ENCODE peak calls at places on chromosomes 3 and 15, in four cellular contexts. E, K, N and R are unnamed samples. For H3K4me1, the result is how much of the 10 kb centered on the place peaks cover.

GRCh38 chr3:150300847-150301517 is 107.1 kb upstream of the TSC22D2 start:
- DNase-seq in E (no peak), K (peak), N (peak), R (no peak)

GRCh38 chr3:101950510-101950909 is 101.2 kb downstream of the NFKBIZ start:
- DNase-seq in E (no peak), K (peak), N (peak), R (no peak)

GRCh38 chr15:65957451-65957850 is 88.2 kb downstream of the RAB11A start:
- DNase-seq in E (peak), K (no peak), N (no peak), R (no peak)

GRCh38 chr15:55649058-55649423 is 60.9 kb upstream of the PYGO1 start:
- DNase-seq in E (no peak), K (peak), N (peak), R (no peak)

GRCh38 chr3:136929984-136930671 is 27.7 kb upstream of the IL20RB start:
- DNase-seq in E (no peak), K (peak), N (peak), R (no peak)

GRCh38 chr3:193552911-193553310 is 1.8 kb downstream of the ATP13A4 start:
- DNase-seq in E (no peak), K (no peak), N (no peak), R (no peak)

GRCh38 chr3:140505256-140505655 is 172.6 kb upstream of the TRIM42 start:
- DNase-seq in E (no peak), K (no peak), N (no peak), R (peak)

GRCh38 chr15:39478996-39479395 is 101.9 kb upstream of the THBS1 start:
- DNase-seq in E (no peak), K (no peak), N (no peak), R (no peak)

GRCh38 chr3:184741259-184741556 is 29.3 kb upstream of the MAGEF1 start:
- DNase-seq in E (no peak), K (no peak), N (no peak), R (no peak)

GRCh38 chr15:98801234-98801561 is 152.9 kb downstream of the IGF1R start:
- DNase-seq in E (peak), K (no peak), N (no peak), R (peak)

GRCh38 chr3:74287557-74287956 is 326.9 kb downstream of the CNTN3 start:
- DNase-seq in E (no peak), K (peak), N (peak), R (no peak)

GRCh38 chr3:56621686-56622085 is 61.4 kb downstream of the TASOR start:
- DNase-seq in E (no peak), K (no peak), N (no peak), R (no peak)

GRCh38 chr3:184075901-184076300 is 21.0 kb upstream of the HTR3E start:
- DNase-seq in E (no peak), K (no peak), N (no peak), R (no peak)

GRCh38 chr15:96326551-96327154 is 3.8 kb upstream of the NR2F2 start:
- DNase-seq in E (peak), K (no peak), N (peak), R (peak)

GRCh38 chr3:160450846-160451245 is 1.3 kb upstream of the TRIM59 start:
- DNase-seq in E (no peak), K (peak), N (peak), R (no peak)
- H3K4me2 ChIP-seq in E (peak), K (peak), N (peak), R (peak)

DNA sequence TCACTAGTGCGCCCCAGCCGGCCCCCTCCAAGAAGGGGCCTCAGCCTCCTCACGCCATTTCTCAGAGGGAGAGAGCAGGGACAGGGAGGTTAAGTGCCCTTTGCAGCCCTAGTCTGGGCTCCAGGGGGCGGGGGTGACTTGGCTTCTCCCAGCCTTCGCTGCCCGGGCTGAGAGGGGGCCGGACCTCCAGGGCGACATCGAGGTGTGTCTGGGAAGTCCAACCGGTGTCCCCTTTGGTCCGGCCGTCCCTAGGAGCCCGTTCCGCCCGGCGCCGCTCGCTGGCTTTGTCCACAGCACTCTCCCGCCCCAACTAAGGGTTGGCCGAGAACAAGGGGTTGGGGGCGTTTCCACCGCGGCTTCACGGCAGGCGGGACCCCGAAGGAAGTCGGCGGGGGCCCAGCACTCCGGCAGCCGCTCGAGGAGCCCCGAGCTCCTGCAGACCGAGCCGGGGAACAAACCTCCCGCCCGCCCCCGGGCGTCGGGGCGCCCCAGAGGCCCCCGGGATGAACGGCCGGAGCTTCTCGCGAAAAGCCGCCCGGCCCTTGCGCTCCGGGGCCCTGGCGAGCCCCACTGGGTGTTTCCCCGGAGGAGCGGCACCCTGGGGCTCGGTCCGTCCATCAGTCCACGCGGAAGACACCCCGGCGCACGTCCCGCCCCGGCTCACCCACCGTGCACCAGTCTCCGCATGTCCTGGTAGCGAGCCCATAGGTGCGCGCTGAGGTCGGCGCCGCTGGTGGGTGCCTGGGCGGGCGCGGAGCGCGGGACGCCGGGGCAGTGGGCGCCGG is 627 bp downstream of the NT5DC2 start:
- DNase-seq in E (peak), K (no peak), N (peak), R (peak)
- H3K4me1 ChIP-seq in E (under half), K (under half), N (under half), R (under half)

GRCh38 chr3:62601238-62601856 is 228.0 kb upstream of the FEZF2 start:
- DNase-seq in E (no peak), K (peak), N (peak), R (no peak)

GRCh38 chr3:62604746-62605351 is 231.5 kb upstream of the FEZF2 start:
- DNase-seq in E (no peak), K (no peak), N (peak), R (no peak)

GRCh38 chr3:62604301-62604700 is 231.0 kb upstream of the FEZF2 start:
- DNase-seq in E (no peak), K (peak), N (peak), R (no peak)

GRCh38 chr3:62605413-62606068 is 232.2 kb upstream of the FEZF2 start:
- DNase-seq in E (no peak), K (no peak), N (no peak), R (peak)

GRCh38 chr3:62602987-62603386 is 229.6 kb upstream of the FEZF2 start:
- DNase-seq in E (no peak), K (peak), N (peak), R (no peak)
- H3K4me2 ChIP-seq in E (no peak), K (peak), N (peak), R (no peak)

GRCh38 chr15:92821491-92822116 is 78.5 kb upstream of the CHD2 start:
- DNase-seq in E (no peak), K (peak), N (peak), R (no peak)
- H3K4me1 ChIP-seq in E (under half), K (under half), N (under half), R (half or more)

GRCh38 chr15:70483513-70483912 is 279.8 kb downstream of the UACA start:
- DNase-seq in E (no peak), K (no peak), N (no peak), R (no peak)
- H3K4me2 ChIP-seq in E (no peak), K (no peak), N (no peak), R (no peak)